ENCODE peak calls at places on chromosomes 4 and X, in six cellular contexts. X, B, A, Z, E and M are unnamed samples.

GRCh38 chr4:27013012-27013411 is 152.4 kb downstream of the STIM2 start:
- ATAC-seq in X (no peak), B (no peak), A (no peak), Z (no peak), E (no peak), M (no peak)

GRCh38 chr4:16682996-16683395 is 215.4 kb downstream of the LDB2 start:
- ATAC-seq in X (no peak), B (no peak), A (no peak), Z (no peak), E (no peak), M (no peak)

GRCh38 chr4:123249821-123250220 is 146.8 kb upstream of the SPRY1 start:
- ATAC-seq in X (no peak), B (no peak), A (no peak), Z (no peak), E (no peak), M (no peak)

GRCh38 chr4:140080883-140081282 is 73.1 kb downstream of the MAML3 start:
- ATAC-seq in X (no peak), B (no peak), A (no peak), Z (no peak), E (no peak), M (no peak)

GRCh38 chr4:872241-872981 is 46.5 kb upstream of the CPLX1 start:
- ATAC-seq in X (no peak), B (no peak), A (no peak), Z (no peak), E (no peak), M (no peak)

GRCh38 chr4:152956167-152956566 is 20.0 kb downstream of the FHDC1 start:
- ATAC-seq in X (no peak), B (no peak), A (no peak), Z (no peak), E (no peak), M (no peak)

GRCh38 chr4:128287159-128287870 is at the start of gene PGRMC2:
- ATAC-seq in X (peak), B (no peak), A (peak), Z (peak), E (peak), M (peak)

GRCh38 chrX:81263067-81263466 is 61.2 kb downstream of the SH3BGRL start:
- ATAC-seq in X (no peak), B (no peak), A (no peak), Z (no peak), E (no peak), M (no peak)

GRCh38 chrX:15298201-15298600 is 17.2 kb downstream of the ASB11 start:
- ATAC-seq in X (no peak), B (no peak), A (no peak), Z (no peak), E (no peak), M (peak)

GRCh38 chr4:169659736-169660670 is 39.6 kb downstream of the CLCN3 start:
- ATAC-seq in X (peak), B (peak), A (peak), Z (peak), E (peak), M (peak)
- TF ChIP-seq EP300 in X (peak), B (no peak), A (no peak), Z (no peak), E (no peak), M (no peak)

GRCh38 chr4:3248811-3249661 is at the start of gene MSANTD1:
- ATAC-seq in X (no peak), B (no peak), A (no peak), Z (no peak), E (no peak), M (no peak)

GRCh38 chr4:3246458-3247398 is 2.2 kb upstream of the MSANTD1 start:
- ATAC-seq in X (no peak), B (no peak), A (peak), Z (peak), E (peak), M (no peak)

GRCh38 chr4:3245676-3246075 is 3.3 kb upstream of the MSANTD1 start:
- ATAC-seq in X (no peak), B (no peak), A (no peak), Z (no peak), E (no peak), M (no peak)

GRCh38 chr4:3248178-3248480 is 830 bp upstream of the MSANTD1 start:
- ATAC-seq in X (no peak), B (no peak), A (no peak), Z (no peak), E (no peak), M (no peak)

DNA sequence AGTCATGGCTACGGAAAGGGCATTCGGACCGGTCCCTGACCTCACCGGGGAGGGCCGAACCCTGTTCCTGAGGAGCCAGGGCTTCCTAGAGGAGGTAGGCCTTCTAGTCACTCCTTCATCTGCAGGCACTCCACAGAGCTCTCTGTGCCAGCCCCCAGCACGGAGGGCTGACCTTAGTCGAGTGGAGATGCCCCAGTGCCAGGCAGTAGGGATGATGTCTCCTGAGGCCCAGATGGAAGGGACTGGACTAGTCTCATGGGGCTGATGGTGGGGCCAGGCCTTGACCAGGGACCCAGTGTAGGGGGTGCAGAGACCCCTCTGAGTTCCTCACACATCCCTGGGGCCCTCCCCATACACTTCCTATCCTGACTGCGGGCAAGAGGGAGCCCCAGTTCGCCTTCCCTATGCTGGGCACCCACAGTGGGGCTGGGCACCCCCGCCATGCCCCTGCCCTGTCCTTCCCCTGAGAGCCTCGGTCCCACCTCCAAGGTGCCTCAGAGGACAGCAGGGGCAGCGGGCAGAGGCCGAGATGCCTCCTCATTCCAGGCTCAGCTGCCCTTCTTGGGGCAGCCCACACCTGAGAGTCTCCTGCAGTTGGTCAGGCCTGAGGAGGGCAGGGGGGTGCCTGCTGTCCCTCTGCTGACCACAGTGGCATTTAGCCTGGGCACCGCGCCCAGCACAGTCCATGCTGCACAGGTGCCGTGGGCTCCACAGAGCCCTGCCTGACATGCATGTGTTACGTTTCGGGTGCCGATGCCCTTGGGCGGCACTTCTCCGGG is 1.4 kb upstream of the MSANTD1 start:
- ATAC-seq in X (no peak), B (no peak), A (no peak), Z (no peak), E (no peak), M (no peak)
- TF ChIP-seq POLR2A in X (no peak), B (no peak), A (no peak), Z (no peak), E (peak), M (no peak)

GRCh38 chr4:146179784-146180405 is 4.4 kb downstream of the LSM6 start:
- ATAC-seq in X (no peak), B (no peak), A (no peak), Z (no peak), E (no peak), M (no peak)

GRCh38 chr4:146175541-146176453 is at the start of gene LSM6:
- ATAC-seq in X (peak), B (peak), A (peak), Z (peak), E (peak), M (peak)
- TF ChIP-seq EP300 in X (no peak), B (no peak), A (no peak), Z (no peak), E (no peak), M (no peak)

DNA sequence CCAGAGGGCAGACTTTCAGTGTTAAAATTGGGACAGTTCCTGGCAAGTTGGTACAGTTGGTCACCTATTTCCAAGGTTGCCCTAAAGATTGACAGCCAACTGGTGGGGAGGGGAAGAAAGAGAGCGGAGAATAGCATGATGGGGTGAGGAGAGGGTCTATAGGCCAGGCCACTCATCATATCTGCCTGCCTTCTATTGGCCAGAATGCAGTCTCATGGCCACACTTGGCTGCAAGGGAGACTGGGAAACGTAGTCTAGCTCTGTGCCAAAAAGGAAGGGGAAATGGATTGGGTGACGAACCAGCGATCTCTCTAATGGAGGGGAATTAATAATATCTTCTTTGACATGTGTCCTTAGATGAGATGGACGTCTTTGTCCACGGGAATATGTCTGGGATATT is 197.4 kb upstream of the ATP6AP2 start:
- ATAC-seq in X (peak), B (no peak), A (no peak), Z (no peak), E (peak), M (no peak)
- TF ChIP-seq POLR2A in X (no peak), B (no peak), A (no peak), Z (no peak), E (no peak), M (no peak)

GRCh38 chrX:133516691-133517090 is 101.4 kb upstream of the GPC4 start:
- ATAC-seq in X (no peak), B (no peak), A (no peak), Z (no peak), E (no peak), M (peak)

GRCh38 chrX:133513116-133513515 is 97.8 kb upstream of the GPC4 start:
- ATAC-seq in X (no peak), B (no peak), A (no peak), Z (no peak), E (no peak), M (no peak)

DNA sequence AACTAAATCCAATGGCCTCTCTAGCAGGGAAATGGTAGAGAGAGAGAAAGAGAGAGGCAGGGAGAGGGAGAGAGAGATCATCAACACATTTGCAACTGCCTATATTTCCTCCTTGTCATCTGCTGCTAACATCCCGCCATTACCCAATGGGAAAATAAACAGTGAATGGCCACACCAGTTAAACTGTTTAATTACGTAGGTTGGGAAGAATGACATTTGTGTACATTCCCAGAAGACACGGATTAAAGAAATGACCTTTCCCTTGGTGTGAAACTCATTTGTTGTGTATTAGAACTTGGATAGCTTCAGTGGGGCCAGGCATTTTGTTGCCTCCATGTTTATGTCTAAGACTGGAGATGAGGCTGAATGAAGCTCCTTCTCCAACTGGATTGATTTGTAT is 95.8 kb upstream of the GPC4 start:
- ATAC-seq in X (no peak), B (no peak), A (no peak), Z (no peak), E (no peak), M (no peak)
- TF ChIP-seq EP300 in X (no peak), B (no peak), A (no peak), Z (no peak), E (no peak), M (no peak)

GRCh38 chr4:112637552-112637866 is 566 bp downstream of the LARP7 start:
- ATAC-seq in X (no peak), B (no peak), A (peak), Z (peak), E (peak), M (no peak)

GRCh38 chr4:112633477-112634235 is 3.1 kb downstream of the ZGRF1 start:
- ATAC-seq in X (peak), B (no peak), A (no peak), Z (no peak), E (peak), M (no peak)

GRCh38 chr4:112636688-112637551 is at the start of the genes LARP7 and ZGRF1:
- ATAC-seq in X (peak), B (peak), A (peak), Z (peak), E (peak), M (peak)
- TF ChIP-seq POLR2A in X (peak), B (no peak), A (peak), Z (peak), E (peak), M (no peak)

GRCh38 chrX:103329991-103330390 is at the start of gene TCEAL7:
- ATAC-seq in X (no peak), B (no peak), A (no peak), Z (no peak), E (no peak), M (peak)
- TF ChIP-seq EP300 in X (no peak), B (no peak), A (no peak), Z (no peak), E (no peak), M (no peak)

GRCh38 chrX:129981207-129981553 is 1.3 kb upstream of the BCORL1 start:
- ATAC-seq in X (no peak), B (no peak), A (no peak), Z (no peak), E (no peak), M (no peak)
- TF ChIP-seq POLR2A in X (no peak), B (no peak), A (no peak), Z (no peak), E (no peak), M (no peak)